ENCODE peak calls at places on chromosomes 2 and 18, in five cellular contexts. A is adipocyte, W is GM12865, C is BJ, I is mammary epithelial cell. X is an unnamed sample.

GRCh38 chr2:168178925-168179324 is 68.5 kb downstream of the STK39 start:
- DNase-seq in I (no peak), C (no peak), W (no peak), A (no peak), X (no peak)

GRCh38 chr2:240622631-240623235 is 2.5 kb upstream of the GPR35 start:
- DNase-seq in C (no peak), A (no peak), W (no peak), I (no peak), X (no peak)

GRCh38 chr18:12911928-12912703 is 28.1 kb upstream of the PTPN2 start:
- DNase-seq in W (no peak), C (no peak), A (no peak), I (no peak), X (no peak)

GRCh38 chr2:16031848-16032159 is 91.5 kb downstream of the MYCN start:
- DNase-seq in C (no peak), A (no peak), W (no peak), I (no peak), X (no peak)

GRCh38 chr2:20781656-20782265 is 41.1 kb downstream of the LDAH start:
- DNase-seq in I (peak), C (no peak), A (peak), W (peak), X (peak)

GRCh38 chr2:13481201-13481600 is 764.5 kb downstream of the TRIB2 start:
- DNase-seq in A (no peak), C (no peak), I (peak), W (no peak), X (no peak)

GRCh38 chr2:108383146-108383830 is 5.5 kb downstream of the SULT1C4 start:
- DNase-seq in A (no peak), I (peak), W (no peak), C (no peak), X (no peak)

GRCh38 chr2:113390133-113390849 is 47.2 kb upstream of the ZNG1B start:
- DNase-seq in C (peak), I (peak), W (peak), A (peak), X (peak)

GRCh38 chr2:239264838-239265651 is 135.8 kb downstream of the HDAC4 start:
- DNase-seq in C (no peak), A (peak), I (no peak), W (peak), X (no peak)

GRCh38 chr18:30177056-30177455 is 865.5 kb downstream of the DSC3 start:
- DNase-seq in A (peak), C (no peak), I (peak), W (no peak), X (no peak)

GRCh38 chr2:16508061-16508851 is 157.4 kb downstream of the CYRIA start:
- DNase-seq in W (peak), C (no peak), I (peak), A (no peak), X (no peak)

GRCh38 chr2:197460653-197461052 is 7.3 kb downstream of the COQ10B start:
- DNase-seq in C (no peak), A (no peak), W (no peak), I (no peak), X (no peak)

GRCh38 chr2:197464180-197464579 is 10.8 kb downstream of the COQ10B start:
- DNase-seq in A (no peak), W (no peak), C (no peak), I (no peak), X (no peak)

GRCh38 chr2:197455428-197455827 is 2.1 kb downstream of the COQ10B start:
- DNase-seq in I (no peak), A (no peak), W (no peak), C (no peak), X (no peak)

DNA sequence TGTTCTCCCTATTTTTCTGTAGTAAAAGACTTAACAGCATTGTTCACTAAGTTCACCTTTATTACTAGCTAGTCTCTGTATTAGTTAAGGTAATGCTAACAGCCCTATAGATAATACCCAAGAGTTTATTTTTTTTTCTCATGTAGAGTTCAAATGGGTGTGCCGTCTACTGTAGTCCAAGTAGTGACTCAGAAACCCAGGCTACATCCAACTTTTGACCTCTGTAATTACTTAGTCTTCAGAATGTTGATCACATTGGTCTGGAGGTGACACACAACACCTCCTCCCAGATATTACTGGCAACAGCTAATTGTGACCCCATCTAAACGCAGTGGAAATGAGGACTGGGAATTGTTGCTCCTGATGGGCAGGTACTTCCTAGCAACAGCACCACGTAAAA is 7.7 kb downstream of the COQ10B start:
- DNase-seq in W (no peak), C (no peak), A (no peak), I (peak), X (no peak)
- H3K4me3 ChIP-seq in W (no peak), C (no peak), A (peak), I (no peak), X (no peak)

GRCh38 chr2:86625096-86625495 is 1.4 kb upstream of the RNF103 start:
- DNase-seq in W (no peak), I (no peak), A (no peak), C (no peak), X (no peak)

GRCh38 chr2:86623549-86624547 is at the start of gene RNF103:
- DNase-seq in W (peak), A (peak), C (peak), I (peak), X (peak)

GRCh38 chr2:86631846-86632485 is 8.3 kb upstream of the RNF103 start:
- DNase-seq in C (no peak), W (no peak), I (peak), A (no peak), X (no peak)

GRCh38 chr2:86628091-86628522 is 4.4 kb upstream of the RNF103 start:
- DNase-seq in W (no peak), C (no peak), A (no peak), I (no peak), X (no peak)

DNA sequence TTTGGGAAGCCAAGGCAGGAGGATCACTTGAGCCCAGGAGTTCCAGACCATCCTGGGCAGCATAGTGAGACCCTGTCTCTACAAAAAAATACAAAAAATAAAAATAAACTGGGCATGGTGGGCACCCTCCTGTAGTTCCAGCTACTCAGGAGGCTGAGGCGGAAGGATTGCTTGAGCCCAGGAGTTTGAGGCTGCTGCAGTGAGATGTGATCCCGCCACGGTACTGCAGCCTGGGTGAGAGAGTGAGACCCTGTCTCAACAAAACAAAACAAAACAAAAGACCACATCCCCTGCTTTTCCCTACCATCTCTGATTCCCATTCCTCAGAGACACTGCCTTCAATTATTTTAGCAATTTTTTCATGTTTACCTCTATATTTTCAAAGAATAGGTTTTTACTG is 3.9 kb upstream of the RNF103 start:
- DNase-seq in I (no peak), A (no peak), W (no peak), C (no peak), X (no peak)
- H3K4me3 ChIP-seq in I (no peak), A (no peak), W (no peak), C (no peak), X (no peak)

DNA sequence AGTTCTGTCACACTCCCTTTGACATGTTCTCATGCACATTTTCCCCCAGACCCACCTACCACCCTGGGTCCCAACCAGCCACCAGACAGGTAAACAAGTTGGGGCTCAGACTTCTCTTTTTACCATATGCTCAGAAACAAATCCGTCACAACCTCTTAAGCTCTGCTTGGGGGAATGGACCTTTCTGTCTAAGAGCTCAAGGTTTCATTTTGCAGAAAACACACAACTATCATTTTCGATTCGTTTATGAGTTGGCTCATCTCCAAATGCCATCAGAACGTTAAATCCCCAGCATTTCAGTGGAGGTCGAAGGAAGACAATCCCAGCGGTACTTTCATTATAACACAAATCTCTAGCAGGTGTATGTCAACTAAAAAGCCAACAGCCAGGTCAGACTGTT is 30.6 kb upstream of the NCK2 start:
- DNase-seq in I (no peak), A (no peak), W (peak), C (no peak), X (no peak)
- H3K4me3 ChIP-seq in I (no peak), A (no peak), W (peak), C (no peak), X (no peak)

GRCh38 chr2:203591642-203592041 is 56.5 kb upstream of the RAPH1 start:
- DNase-seq in I (no peak), W (no peak), C (no peak), A (peak), X (peak)

GRCh38 chr2:203596183-203596582 is 61.1 kb upstream of the RAPH1 start:
- DNase-seq in I (no peak), W (no peak), A (no peak), C (no peak), X (no peak)

GRCh38 chr2:203592470-203592869 is 57.4 kb upstream of the RAPH1 start:
- DNase-seq in A (no peak), C (no peak), I (no peak), W (no peak), X (peak)

GRCh38 chr2:203590496-203590895 is 55.4 kb upstream of the RAPH1 start:
- DNase-seq in W (no peak), A (no peak), C (no peak), I (no peak), X (peak)

DNA sequence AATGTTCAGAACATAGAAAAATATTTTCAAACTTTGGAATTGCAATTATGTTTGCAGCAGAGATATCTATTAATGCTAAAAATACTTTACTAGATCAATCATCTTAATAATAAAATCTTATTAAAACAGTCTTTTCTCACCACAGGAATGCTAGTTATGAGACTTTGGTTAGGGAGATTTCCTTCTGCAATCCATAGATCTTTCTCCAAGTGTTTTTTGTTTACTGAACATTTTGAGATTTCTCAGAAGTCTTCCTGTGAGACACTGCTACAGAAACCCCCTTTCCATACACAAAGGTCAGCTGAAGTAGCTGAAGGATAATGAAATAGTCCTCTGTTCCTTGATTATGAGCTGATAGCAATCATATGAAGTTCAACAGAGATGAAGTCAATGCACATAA is 59.4 kb upstream of the RAPH1 start:
- DNase-seq in W (no peak), C (peak), I (peak), A (peak), X (no peak)
- H3K4me3 ChIP-seq in W (no peak), C (no peak), I (no peak), A (no peak), X (no peak)

GRCh38 chr2:46329803-46330775 is 32.9 kb downstream of the EPAS1 start:
- DNase-seq in C (peak), A (peak), I (peak), W (no peak), X (no peak)
- H3K4me3 ChIP-seq in C (no peak), A (peak), I (no peak), W (no peak), X (no peak)

DNA sequence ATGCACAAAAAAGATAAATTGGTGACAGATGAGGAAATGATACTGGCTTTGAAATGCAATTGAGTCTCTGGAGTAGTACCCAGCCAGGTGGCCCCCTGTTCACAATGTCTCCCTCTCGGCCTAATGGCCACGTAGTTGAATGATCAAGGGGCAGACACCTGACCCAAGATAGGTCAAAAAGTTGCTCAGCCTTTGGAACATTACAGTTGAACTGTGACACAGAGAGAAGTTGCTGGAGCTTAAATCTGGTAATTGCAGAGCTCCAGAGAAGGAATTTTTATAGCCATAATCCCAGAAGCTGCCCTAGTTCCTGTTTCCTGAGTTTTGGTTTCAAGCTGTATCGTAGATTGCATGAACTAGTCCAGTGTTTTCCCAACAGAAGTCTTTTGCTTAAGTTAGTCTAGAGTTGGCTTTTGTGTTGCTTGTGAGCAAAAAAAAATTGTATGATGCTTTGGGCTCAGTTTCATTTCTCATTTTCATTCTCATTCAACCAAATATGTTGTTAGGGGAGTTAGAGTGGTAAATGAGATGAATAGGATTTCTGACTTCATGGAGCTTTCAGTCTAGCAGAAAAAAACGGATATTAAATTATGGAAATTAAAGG is 117.9 kb downstream of the CSRNP3 start:
- DNase-seq in W (peak), A (no peak), C (no peak), I (no peak), X (peak)
- H3K4me3 ChIP-seq in W (no peak), A (no peak), C (no peak), I (no peak), X (peak)

GRCh38 chr2:675051-675450 is 2.2 kb downstream of the TMEM18 start:
- DNase-seq in W (peak), C (no peak), A (no peak), I (no peak), X (peak)
- H3K4me3 ChIP-seq in W (no peak), C (no peak), A (no peak), I (no peak), X (peak)

DNA sequence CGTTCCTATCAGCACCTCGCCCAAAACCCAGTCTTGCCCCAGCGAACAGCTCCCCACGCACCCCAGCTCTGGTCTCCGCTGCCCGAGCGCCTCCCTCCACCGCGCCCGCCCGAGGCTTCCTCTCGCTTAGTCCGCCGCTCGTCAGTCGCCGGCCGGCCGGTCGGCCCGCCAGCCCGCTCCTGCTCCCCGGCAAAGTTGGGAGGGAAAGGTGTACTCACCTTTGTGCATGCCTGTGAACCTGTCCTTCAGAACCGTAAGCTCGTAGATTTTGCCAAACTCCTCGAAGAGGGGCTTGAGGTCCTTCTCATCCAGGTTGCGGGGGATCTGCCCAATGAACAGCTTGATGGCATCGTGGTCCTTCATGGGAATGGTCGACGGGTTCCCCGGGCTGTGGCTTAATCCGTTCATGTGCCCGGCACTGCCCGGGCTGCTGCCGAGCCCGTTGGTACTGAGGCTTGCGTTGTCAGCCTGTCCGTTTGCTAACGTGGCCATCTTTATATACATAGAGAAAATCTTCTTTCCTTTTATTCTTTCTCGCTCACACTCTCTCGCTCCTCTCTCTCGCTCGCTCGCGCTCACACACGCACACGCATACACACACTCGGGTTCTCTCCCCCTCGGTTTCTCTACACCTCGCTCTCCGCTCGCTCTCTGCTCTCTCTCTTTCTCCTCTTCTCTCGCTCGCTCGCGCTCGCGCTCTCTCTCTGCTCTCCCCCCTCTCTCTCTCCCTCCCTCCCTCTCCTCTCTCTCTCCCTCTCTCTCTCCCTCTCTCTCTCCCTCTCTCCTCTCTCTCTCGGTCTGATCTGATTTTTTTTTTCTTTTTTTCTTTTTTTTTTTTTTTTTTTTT is at the start of gene CELF4:
- DNase-seq in I (peak), C (no peak), A (no peak), W (no peak), X (no peak)
- H3K4me3 ChIP-seq in I (peak), C (peak), A (peak), W (no peak), X (no peak)

X was measured in Karpas-422.